ENCODE peak calls at places on chromosomes 6 and 20, in eight cellular contexts. P is PC-3; K is CD8-positive, alpha-beta T cell; Y is thyroid gland; O is brain microvascular endothelial cell; B is left lung; J is cardiac muscle cell; L is foreskin fibroblast. N is an unnamed sample.

GRCh38 chr20:51565741-51566140 is 23.2 kb upstream of the NFATC2 start:
- DNase-seq in P (no peak), K (no peak), Y (no peak), O (peak), B (no peak), J (no peak), L (peak), N (no peak)

GRCh38 chr6:22247916-22248482 is 48.8 kb downstream of the PRL start:
- DNase-seq in P (no peak), K (no peak), Y (no peak), O (no peak), B (no peak), J (no peak), L (no peak), N (no peak)

GRCh38 chr6:154432533-154433476 is 76.2 kb upstream of the IPCEF1 start:
- DNase-seq in P (no peak), K (no peak), Y (no peak), O (peak), B (no peak), J (no peak), L (no peak), N (no peak)

GRCh38 chr6:138464085-138464484 is 35.2 kb downstream of the NHSL1 start:
- DNase-seq in P (no peak), K (no peak), Y (no peak), O (no peak), B (no peak), J (no peak), L (no peak), N (no peak)

GRCh38 chr6:165206798-165207197 is 102.6 kb downstream of the C6orf118 start:
- DNase-seq in P (no peak), K (no peak), Y (no peak), O (no peak), B (no peak), J (no peak), L (no peak), N (no peak)

GRCh38 chr20:48875914-48876240 is 45.6 kb upstream of the ARFGEF2 start:
- DNase-seq in P (no peak), K (no peak), Y (no peak), O (peak), B (no peak), J (no peak), L (peak), N (no peak)

GRCh38 chr6:18154507-18155272 is at the start of gene TPMT:
- DNase-seq in P (peak), K (no peak), Y (peak), O (peak), B (peak), J (no peak), L (no peak), N (no peak)

GRCh38 chr6:119030759-119031158 is 47.7 kb downstream of the FAM184A start:
- DNase-seq in P (no peak), K (no peak), Y (no peak), O (no peak), B (no peak), J (no peak), L (no peak), N (no peak)

GRCh38 chr6:11398451-11399326 is 138.9 kb upstream of the TMEM170B start:
- DNase-seq in P (no peak), K (no peak), Y (no peak), O (no peak), B (no peak), J (no peak), L (peak), N (no peak)

GRCh38 chr6:158042245-158042798 is 60.7 kb downstream of the SYNJ2 start:
- DNase-seq in P (peak), K (no peak), Y (peak), O (peak), B (no peak), J (peak), L (peak), N (no peak)

GRCh38 chr6:31010393-31011060 is at the start of gene MUC22:
- DNase-seq in P (peak), K (no peak), Y (no peak), O (peak), B (no peak), J (no peak), L (peak), N (no peak)

GRCh38 chr6:52724406-52725121 is 38.7 kb downstream of the GSTA2 start:
- DNase-seq in P (peak), K (peak), Y (peak), O (peak), B (peak), J (peak), L (peak), N (peak)

GRCh38 chr20:4095639-4096038 is 80.3 kb upstream of the RNF24 start:
- DNase-seq in P (no peak), K (no peak), Y (no peak), O (no peak), B (no peak), J (no peak), L (no peak), N (no peak)

GRCh38 chr20:4088766-4089165 is 73.4 kb upstream of the RNF24 start:
- DNase-seq in P (no peak), K (no peak), Y (no peak), O (no peak), B (no peak), J (no peak), L (no peak), N (no peak)

GRCh38 chr20:4090756-4091331 is 75.5 kb upstream of the RNF24 start:
- DNase-seq in P (no peak), K (no peak), Y (no peak), O (peak), B (no peak), J (no peak), L (peak), N (no peak)

GRCh38 chr20:4091332-4092135 is 76.2 kb upstream of the RNF24 start:
- DNase-seq in P (peak), K (peak), Y (peak), O (peak), B (no peak), J (peak), L (peak), N (no peak)

DNA sequence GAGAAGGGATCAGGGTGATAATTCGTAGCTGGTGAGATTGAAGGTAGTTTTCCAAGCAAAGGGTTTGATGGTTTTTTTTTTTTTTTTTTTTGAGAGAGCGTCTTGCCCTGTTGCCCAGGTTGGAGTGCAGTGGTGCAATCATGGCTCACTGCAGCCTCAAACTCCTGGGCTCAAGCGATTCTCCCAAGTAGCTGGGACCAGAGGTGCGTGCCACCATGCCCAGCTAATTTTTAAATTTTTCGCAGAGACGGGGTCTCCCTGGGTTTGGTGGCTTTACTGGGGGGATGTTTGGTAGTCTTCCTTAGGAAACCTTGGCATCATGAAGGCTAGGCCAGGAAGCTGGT is 76.8 kb upstream of the RNF24 start:
- DNase-seq in P (no peak), K (no peak), Y (no peak), O (no peak), B (no peak), J (no peak), L (no peak), N (no peak)
- TF ChIP-seq CTCF in P (no peak), K (no peak), Y (no peak), O (no peak), B (no peak), J (no peak), L (no peak), N (no peak)

GRCh38 chr6:159682265-159682664 is 10.8 kb downstream of the SOD2 start:
- DNase-seq in P (no peak), K (no peak), Y (no peak), O (no peak), B (no peak), J (no peak), L (no peak), N (no peak)
- H3K4me3 ChIP-seq in P (no peak), K (no peak), Y (no peak), O (no peak), B (no peak), J (no peak), L (no peak), N (no peak)

GRCh38 chr6:34973547-34974248 is 84.6 kb downstream of the ANKS1A start:
- DNase-seq in P (no peak), K (no peak), Y (no peak), O (no peak), B (no peak), J (no peak), L (no peak), N (no peak)
- TF ChIP-seq CTCF in P (peak), K (no peak), Y (no peak), O (peak), B (no peak), J (peak), L (no peak), N (peak)

GRCh38 chr20:40942015-40942414 is 86.6 kb upstream of the TOP1 start:
- DNase-seq in P (no peak), K (no peak), Y (no peak), O (no peak), B (no peak), J (no peak), L (no peak), N (peak)
- H3K4me3 ChIP-seq in P (no peak), K (no peak), Y (no peak), O (no peak), B (no peak), J (no peak), L (no peak), N (no peak)

GRCh38 chr6:130035211-130035610 is 16.8 kb downstream of the L3MBTL3 start:
- DNase-seq in P (no peak), K (no peak), Y (no peak), O (no peak), B (no peak), J (no peak), L (no peak), N (no peak)

GRCh38 chr6:130033999-130034814 is 15.8 kb downstream of the L3MBTL3 start:
- DNase-seq in P (peak), K (no peak), Y (no peak), O (peak), B (no peak), J (no peak), L (peak), N (no peak)

GRCh38 chr6:130041594-130041993 is 23.2 kb downstream of the L3MBTL3 start:
- DNase-seq in P (no peak), K (no peak), Y (no peak), O (no peak), B (no peak), J (no peak), L (no peak), N (no peak)

GRCh38 chr6:130034815-130035146 is 16.4 kb downstream of the L3MBTL3 start:
- DNase-seq in P (no peak), K (no peak), Y (no peak), O (no peak), B (no peak), J (no peak), L (no peak), N (no peak)

GRCh38 chr6:130037207-130037811 is 18.9 kb downstream of the L3MBTL3 start:
- DNase-seq in P (peak), K (no peak), Y (no peak), O (no peak), B (no peak), J (no peak), L (peak), N (no peak)
- TF ChIP-seq CTCF in P (peak), K (peak), Y (peak), O (peak), B (peak), J (peak), L (peak), N (peak)

GRCh38 chr20:41532935-41533334 is 85.2 kb downstream of the CHD6 start:
- DNase-seq in P (no peak), K (no peak), Y (no peak), O (no peak), B (no peak), J (no peak), L (no peak), N (no peak)
- H3K4me3 ChIP-seq in P (no peak), K (no peak), Y (no peak), O (no peak), B (no peak), J (no peak), L (no peak), N (no peak)

N was measured in GM12864.